ENCODE peak calls at places on chromosomes 4 and X, in eight cellular contexts. Y, L, D, Q, U, W, T and V are unnamed samples.

GRCh38 chrX:10529344-10529743 is 91.0 kb downstream of the MID1 start:
- DNase-seq in U (peak), Q (no peak), Y (no peak), L (no peak), W (no peak), T (no peak), D (no peak), V (no peak)

GRCh38 chr4:3792813-3793212 is 26.6 kb downstream of the ADRA2C start:
- DNase-seq in T (no peak), W (no peak), L (no peak), D (no peak), Q (no peak), U (no peak), Y (no peak), V (no peak)

GRCh38 chrX:150212672-150213480 is 150.2 kb upstream of the MAMLD1 start:
- DNase-seq in T (no peak), W (no peak), U (peak), L (no peak), Y (no peak), D (no peak), Q (no peak), V (no peak)

GRCh38 chr4:142743071-142743825 is 102.9 kb downstream of the INPP4B start:
- DNase-seq in T (no peak), Q (no peak), W (no peak), Y (no peak), U (peak), L (no peak), D (no peak), V (no peak)

GRCh38 chr4:41985151-41985550 is 3.6 kb downstream of the DCAF4L1 start:
- DNase-seq in Y (no peak), Q (no peak), T (no peak), L (no peak), W (no peak), D (no peak), U (no peak), V (no peak)

GRCh38 chrX:70554081-70554480 is 109.4 kb downstream of the DLG3 start:
- DNase-seq in Y (no peak), D (no peak), W (no peak), Q (no peak), U (no peak), T (no peak), L (no peak), V (no peak)

GRCh38 chrX:19810809-19811208 is 76.6 kb downstream of the SH3KBP1 start:
- DNase-seq in Q (no peak), U (peak), W (no peak), D (no peak), T (no peak), Y (no peak), L (no peak), V (no peak)

GRCh38 chr4:85496933-85497332 is 22.0 kb downstream of the ARHGAP24 start:
- DNase-seq in Q (no peak), D (no peak), T (no peak), U (peak), L (no peak), W (no peak), Y (no peak), V (no peak)

GRCh38 chrX:12463052-12463451 is 324.8 kb downstream of the FRMPD4 start:
- DNase-seq in D (no peak), T (no peak), L (no peak), W (no peak), Q (no peak), Y (no peak), U (no peak), V (no peak)

GRCh38 chrX:30814978-30815377 is 74.1 kb downstream of the TAB3 start:
- DNase-seq in Q (no peak), L (no peak), U (no peak), D (no peak), T (no peak), W (no peak), Y (no peak), V (no peak)

GRCh38 chr4:104592894-104593470 is 98.3 kb upstream of the CXXC4 start:
- DNase-seq in T (no peak), U (no peak), Y (no peak), W (no peak), L (no peak), Q (no peak), D (no peak), V (no peak)

GRCh38 chr4:602559-602942 is 22.8 kb upstream of the PDE6B start:
- DNase-seq in D (peak), L (no peak), Y (no peak), T (peak), W (peak), Q (peak), U (no peak), V (peak)

GRCh38 chr4:6470502-6471302 is 1.7 kb downstream of the PPP2R2C start:
- DNase-seq in D (no peak), U (peak), T (no peak), Y (peak), L (no peak), Q (no peak), W (no peak), V (no peak)